ENCODE peak calls at places on chromosomes 1 and 21, in nine cellular contexts. C is mesenchymal stem cell; I is neuronal stem cell; N is CD8-positive, alpha-beta memory T cell; E is LoVo; D is T-helper 9 cell; R is NCI-H1092 treated with DMSO at 0.1 percent for 48 hours; Z is tibial artery; F is endothelial cell. O is an unnamed sample.

GRCh38 chr1:229006121-229006870 is 264.6 kb upstream of the RAB4A start:
- DNase-seq in C (no peak), I (no peak), N (no peak), E (no peak), D (no peak), R (no peak), Z (peak), F (no peak), O (no peak)

GRCh38 chr1:10909697-10910489 is 102.6 kb upstream of the TARDBP start:
- DNase-seq in C (no peak), I (no peak), N (peak), E (no peak), D (peak), R (peak), Z (no peak), F (peak), O (peak)

GRCh38 chr1:15748264-15748663 is 6.0 kb downstream of the TMEM82 start:
- DNase-seq in C (no peak), I (no peak), N (no peak), E (no peak), D (no peak), R (no peak), Z (no peak), F (no peak), O (no peak)

GRCh38 chr21:16070207-16070651 is 340.4 kb downstream of the USP25 start:
- DNase-seq in C (no peak), I (no peak), N (no peak), E (no peak), D (no peak), R (peak), Z (no peak), F (no peak), O (no peak)

GRCh38 chr1:2344121-2344681 is 47.2 kb downstream of the MORN1 start:
- DNase-seq in C (no peak), I (no peak), N (no peak), E (no peak), D (no peak), R (no peak), Z (peak), F (no peak), O (no peak)

GRCh38 chr1:156675715-156676311 is 1.4 kb downstream of the NES start:
- DNase-seq in C (peak), I (no peak), N (no peak), E (no peak), D (no peak), R (no peak), Z (no peak), F (no peak), O (no peak)

GRCh38 chr1:176897350-176898236 is 266.9 kb downstream of the ASTN1 start:
- DNase-seq in C (peak), I (peak), N (no peak), E (peak), D (no peak), R (peak), Z (no peak), F (peak), O (no peak)

GRCh38 chr1:20240012-20240411 is 50.7 kb upstream of the VWA5B1 start:
- DNase-seq in C (no peak), I (no peak), N (no peak), E (no peak), D (no peak), R (no peak), Z (no peak), F (no peak), O (no peak)

GRCh38 chr1:171266930-171267329 is 18.6 kb downstream of the FMO1 start:
- DNase-seq in C (no peak), I (no peak), N (no peak), E (no peak), D (no peak), R (no peak), Z (no peak), F (no peak), O (no peak)

GRCh38 chr1:175822575-175822974 is 79.2 kb upstream of the TNR start:
- DNase-seq in C (peak), I (no peak), N (no peak), E (no peak), D (no peak), R (no peak), Z (no peak), F (no peak), O (no peak)

GRCh38 chr1:58982259-58982998 is 198.6 kb upstream of the JUN start:
- DNase-seq in C (peak), I (no peak), N (no peak), E (no peak), D (no peak), R (peak), Z (no peak), F (no peak), O (no peak)

GRCh38 chr1:119631433-119632102 is 16.5 kb downstream of the ZNF697 start:
- DNase-seq in C (peak), I (no peak), N (no peak), E (no peak), D (no peak), R (peak), Z (peak), F (no peak), O (peak)

GRCh38 chr1:88327391-88328267 is 356.4 kb upstream of the PKN2 start:
- DNase-seq in C (peak), I (no peak), N (no peak), E (peak), D (no peak), R (no peak), Z (no peak), F (no peak), O (no peak)

GRCh38 chr1:35564037-35564883 is 6.7 kb downstream of the NCDN start:
- DNase-seq in C (peak), I (peak), N (peak), E (peak), D (peak), R (peak), Z (peak), F (peak), O (peak)

GRCh38 chr1:224375059-224375458 is 18.4 kb downstream of the CNIH4 start:
- DNase-seq in C (no peak), I (no peak), N (no peak), E (no peak), D (no peak), R (no peak), Z (no peak), F (no peak), O (no peak)

GRCh38 chr1:9151326-9151860 is 22.5 kb upstream of the GPR157 start:
- DNase-seq in C (no peak), I (no peak), N (no peak), E (no peak), D (no peak), R (no peak), Z (no peak), F (no peak), O (no peak)

GRCh38 chr1:181142096-181143043 is 53.9 kb downstream of the IER5 start:
- DNase-seq in C (peak), I (peak), N (peak), E (peak), D (peak), R (peak), Z (peak), F (peak), O (peak)

O was measured in NCI-H2029.